ENCODE peak calls at places on chromosomes 6 and 20, in six cellular contexts. Z, R, Y, O, J and U are unnamed samples.
A peak's percentile ranks its signal among the peaks of the same experiment; 100 is the strongest.

GRCh38 chr20:9491324-9491723 is 23.1 kb upstream of the LAMP5 start:
- DNase-seq in Z (no peak), R (no peak), Y (no peak), O (no peak), J (no peak), U (no peak)

GRCh38 chr6:159190460-159190859 is 21.3 kb downstream of the FNDC1 start:
- DNase-seq in Z (no peak), R (no peak), Y (no peak), O (no peak), J (no peak), U (no peak)

GRCh38 chr20:39857188-39857587 is 831.8 kb downstream of the MAFB start:
- DNase-seq in Z (no peak), R (no peak), Y (no peak), O (no peak), J (no peak), U (no peak)

GRCh38 chr6:148203281-148203925 is 139.2 kb upstream of the SASH1 start:
- DNase-seq in Z (no peak), R (peak; percentile 98), Y (no peak), O (peak; percentile 47), J (no peak), U (no peak)

GRCh38 chr20:25281541-25281991 is 33.7 kb downstream of the PYGB start:
- DNase-seq in Z (no peak), R (no peak), Y (peak; percentile 4), O (no peak), J (no peak), U (no peak)

GRCh38 chr20:38109025-38109541 is 56.0 kb downstream of the TGM2 start:
- DNase-seq in Z (peak; percentile 47), R (peak; percentile 83), Y (no peak), O (peak; percentile 73), J (no peak), U (no peak)

GRCh38 chr20:53003420-53003819 is 31.3 kb downstream of the TSHZ2 start:
- DNase-seq in Z (no peak), R (no peak), Y (no peak), O (no peak), J (no peak), U (peak; percentile 93)

GRCh38 chr6:96391776-96392175 is 129.8 kb upstream of the UFL1 start:
- DNase-seq in Z (no peak), R (no peak), Y (peak; percentile 16), O (no peak), J (peak; percentile 20), U (no peak)

GRCh38 chr6:133787122-133787521 is 101.8 kb upstream of the TCF21 start:
- DNase-seq in Z (no peak), R (no peak), Y (no peak), O (no peak), J (no peak), U (no peak)

GRCh38 chr6:40788661-40789111 is 201.5 kb upstream of the LRFN2 start:
- DNase-seq in Z (no peak), R (no peak), Y (peak; percentile 41), O (no peak), J (no peak), U (no peak)

GRCh38 chr6:106159531-106159940 is 73.4 kb downstream of the PRDM1 start:
- DNase-seq in Z (no peak), R (peak; percentile 93), Y (no peak), O (peak; percentile 76), J (no peak), U (peak; percentile 38)

GRCh38 chr6:70507166-70507565 is 59.6 kb upstream of the SDHAF4 start:
- DNase-seq in Z (no peak), R (no peak), Y (no peak), O (no peak), J (no peak), U (no peak)

GRCh38 chr6:150876598-150876997 is 11.1 kb downstream of the MTHFD1L start:
- DNase-seq in Z (peak; percentile 39), R (peak; percentile 37), Y (no peak), O (peak; percentile 34), J (no peak), U (no peak)

GRCh38 chr6:36351152-36351571 is 14.5 kb upstream of the BNIP5 start:
- DNase-seq in Z (no peak), R (peak; percentile 46), Y (no peak), O (peak; percentile 70), J (no peak), U (no peak)

GRCh38 chr6:34969662-34970265 is 80.7 kb downstream of the ANKS1A start:
- DNase-seq in Z (no peak), R (peak; percentile 70), Y (no peak), O (peak; percentile 30), J (no peak), U (no peak)

GRCh38 chr6:38404900-38405556 is 234.7 kb downstream of the BTBD9 start:
- DNase-seq in Z (no peak), R (peak; percentile 7), Y (no peak), O (peak; percentile 56), J (no peak), U (peak; percentile 13)

GRCh38 chr20:56373942-56374341 is 15.2 kb downstream of the FAM210B start:
- DNase-seq in Z (no peak), R (peak; percentile 98), Y (no peak), O (peak; percentile 99), J (no peak), U (peak; percentile 51)

GRCh38 chr6:73180718-73181619 is 44.3 kb downstream of the KHDC1L start:
- DNase-seq in Z (no peak), R (peak; percentile 84), Y (no peak), O (peak; percentile 86), J (no peak), U (peak; percentile 77)

GRCh38 chr20:44187054-44187762 is at the start of gene JPH2:
- DNase-seq in Z (peak; percentile 33), R (peak; percentile 67), Y (no peak), O (peak; percentile 64), J (peak; percentile 8), U (peak; percentile 52)

GRCh38 chr6:142501795-142502194 is 200.0 kb downstream of the ADGRG6 start:
- DNase-seq in Z (no peak), R (no peak), Y (no peak), O (no peak), J (no peak), U (no peak)

GRCh38 chr6:41940759-41941279 is 789 bp downstream of the CCND3 start:
- DNase-seq in Z (no peak), R (peak; percentile 12), Y (peak; percentile 77), O (no peak), J (no peak), U (peak; percentile 15)

GRCh38 chr6:47335456-47335855 is 25.8 kb upstream of the TNFRSF21 start:
- DNase-seq in Z (no peak), R (no peak), Y (no peak), O (no peak), J (no peak), U (no peak)

GRCh38 chr6:24492475-24492874 is 2.3 kb upstream of the ALDH5A1 start:
- DNase-seq in Z (no peak), R (peak; percentile 7), Y (no peak), O (peak; percentile 45), J (no peak), U (no peak)

GRCh38 chr20:49297605-49298530 is 20.0 kb upstream of the ZNFX1 start:
- DNase-seq in Z (no peak), R (no peak), Y (no peak), O (no peak), J (no peak), U (no peak)

GRCh38 chr6:146277142-146277541 is 248.3 kb downstream of the GRM1 start:
- DNase-seq in Z (no peak), R (no peak), Y (no peak), O (no peak), J (no peak), U (no peak)

GRCh38 chr6:156883497-156884252 is 106.5 kb downstream of the ARID1B start:
- DNase-seq in Z (no peak), R (peak; percentile 35), Y (peak; percentile 57), O (no peak), J (no peak), U (no peak)

GRCh38 chr6:51552400-51552799 is 535.0 kb downstream of the PKHD1 start:
- DNase-seq in Z (no peak), R (no peak), Y (no peak), O (no peak), J (no peak), U (no peak)

GRCh38 chr6:133774356-133774755 is 114.6 kb upstream of the TCF21 start:
- DNase-seq in Z (no peak), R (peak; percentile 75), Y (peak; percentile 4), O (peak; percentile 65), J (no peak), U (peak; percentile 28)

GRCh38 chr20:22312744-22313346 is 271.5 kb downstream of the FOXA2 start:
- DNase-seq in Z (no peak), R (peak; percentile 25), Y (no peak), O (peak; percentile 65), J (peak; percentile 45), U (peak; percentile 29)

GRCh38 chr6:11366183-11366933 is 133.9 kb upstream of the NEDD9 start:
- DNase-seq in Z (no peak), R (no peak), Y (peak; percentile 63), O (no peak), J (no peak), U (peak; percentile 47)

GRCh38 chr6:169959129-169960002 is 207.9 kb downstream of the ERMARD start:
- DNase-seq in Z (peak; percentile 38), R (no peak), Y (peak; percentile 48), O (no peak), J (no peak), U (no peak)

GRCh38 chr6:40349566-40350192 is 237.5 kb downstream of the LRFN2 start:
- DNase-seq in Z (no peak), R (no peak), Y (no peak), O (no peak), J (no peak), U (no peak)

GRCh38 chr20:20360464-20360863 is 7.4 kb upstream of the INSM1 start:
- DNase-seq in Z (no peak), R (peak; percentile 69), Y (peak; percentile 59), O (peak; percentile 85), J (peak; percentile 41), U (peak; percentile 67)

GRCh38 chr20:62589720-62590119 is 52.6 kb upstream of the SLCO4A1 start:
- DNase-seq in Z (no peak), R (no peak), Y (no peak), O (no peak), J (no peak), U (no peak)

GRCh38 chr6:5996701-5997419 is 9.9 kb downstream of the NRN1 start:
- DNase-seq in Z (no peak), R (peak; percentile 9), Y (no peak), O (no peak), J (peak; percentile 42), U (no peak)

GRCh38 chr20:26208296-26209091 is 511.8 kb upstream of the ZNF337 start:
- DNase-seq in Z (no peak), R (no peak), Y (peak; percentile 54), O (peak; percentile 1), J (peak; percentile 40), U (no peak)